ENCODE peak calls at places on chromosomes 12 and 14, in six cellular contexts. R is breast epithelium; N is ascending aorta; M is suprapubic skin; P is aorta; B is CD8-positive, alpha-beta T cell. T is an unnamed sample.

GRCh38 chr12:69341328-69341727 is 6.9 kb upstream of the LYZ start:
- DNase-seq in R (no peak), N (no peak), M (no peak), P (no peak), B (no peak), T (no peak)

GRCh38 chr12:111687255-111687654 is 1.4 kb downstream of the ACAD10 start:
- DNase-seq in R (no peak), N (no peak), M (no peak), P (no peak), B (no peak), T (no peak)

GRCh38 chr12:53746592-53747491 is 4.9 kb downstream of the CISTR start:
- DNase-seq in R (peak; percentile 86), N (peak; percentile 94), M (peak; percentile 96), P (peak; percentile 99), B (peak; percentile 78), T (peak; percentile 73)

GRCh38 chr14:65016461-65016860 is 29.8 kb downstream of the FNTB start:
- DNase-seq in R (no peak), N (no peak), M (no peak), P (no peak), B (no peak), T (no peak)

GRCh38 chr12:4962539-4963486 is 53.1 kb downstream of the KCNA1 start:
- DNase-seq in R (no peak), N (no peak), M (no peak), P (no peak), B (no peak), T (no peak)

GRCh38 chr14:68951800-68952540 is 27.1 kb downstream of the ACTN1 start:
- DNase-seq in R (no peak), N (no peak), M (no peak), P (no peak), B (no peak), T (no peak)

GRCh38 chr12:127400231-127400630 is 866.7 kb upstream of the TMEM132C start:
- DNase-seq in R (no peak), N (no peak), M (no peak), P (no peak), B (no peak), T (no peak)

GRCh38 chr12:29795715-29796114 is 12.0 kb upstream of the TMTC1 start:
- DNase-seq in R (no peak), N (no peak), M (no peak), P (no peak), B (no peak), T (no peak)

GRCh38 chr12:108640802-108641445 is 7.2 kb upstream of the SELPLG start:
- DNase-seq in R (no peak), N (no peak), M (peak; percentile 72), P (no peak), B (no peak), T (no peak)

GRCh38 chr12:447132-447531 is 12.6 kb upstream of the B4GALNT3 start:
- DNase-seq in R (no peak), N (no peak), M (no peak), P (no peak), B (no peak), T (no peak)

GRCh38 chr14:48771717-48772116 is 814.5 kb downstream of the RPS29 start:
- DNase-seq in R (no peak), N (no peak), M (no peak), P (no peak), B (no peak), T (no peak)

GRCh38 chr12:79555006-79555925 is 135.5 kb downstream of the PAWR start:
- DNase-seq in R (no peak), N (no peak), M (no peak), P (no peak), B (no peak), T (no peak)

GRCh38 chr14:58060077-58060476 is 91.9 kb downstream of the ARMH4 start:
- DNase-seq in R (no peak), N (no peak), M (no peak), P (no peak), B (no peak), T (no peak)

GRCh38 chr14:35898217-35898775 is 72.2 kb downstream of the BRMS1L start:
- DNase-seq in R (no peak), N (no peak), M (no peak), P (no peak), B (no peak), T (no peak)

GRCh38 chr14:31326111-31326510 is 94.2 kb downstream of the HEATR5A start:
- DNase-seq in R (no peak), N (no peak), M (no peak), P (no peak), B (no peak), T (no peak)

GRCh38 chr14:64232095-64232830 is 61.9 kb downstream of the ESR2 start:
- DNase-seq in R (no peak), N (no peak), M (no peak), P (no peak), B (no peak), T (no peak)

GRCh38 chr14:95156765-95157194 is 549 bp downstream of the DICER1 start:
- DNase-seq in R (peak; percentile 40), N (peak; percentile 65), M (peak; percentile 81), P (peak; percentile 83), B (peak; percentile 19), T (peak; percentile 18)

GRCh38 chr12:121576851-121577391 is 3.9 kb downstream of the KDM2B start:
- DNase-seq in R (no peak), N (no peak), M (no peak), P (no peak), B (no peak), T (no peak)

GRCh38 chr14:101876539-101876938 is 87.8 kb upstream of the DYNC1H1 start:
- DNase-seq in R (peak; percentile 54), N (peak; percentile 83), M (no peak), P (no peak), B (peak; percentile 38), T (peak; percentile 72)

GRCh38 chr12:54840293-54840692 is 14.0 kb upstream of the MUCL1 start:
- DNase-seq in R (no peak), N (no peak), M (no peak), P (no peak), B (no peak), T (no peak)

GRCh38 chr12:130449291-130449690 is 111.6 kb downstream of the PIWIL1 start:
- DNase-seq in R (no peak), N (no peak), M (no peak), P (no peak), B (no peak), T (no peak)

GRCh38 chr12:76879710-76880025 is 849 bp upstream of the CSRP2 start:
- DNase-seq in R (no peak), N (peak; percentile 79), M (no peak), P (no peak), B (no peak), T (no peak)

GRCh38 chr14:102495482-102496330 is 13.9 kb downstream of the ANKRD9 start:
- DNase-seq in R (no peak), N (no peak), M (no peak), P (no peak), B (no peak), T (no peak)

GRCh38 chr12:56571131-56571530 is 49.5 kb downstream of the RBMS2 start:
- DNase-seq in R (no peak), N (no peak), M (no peak), P (no peak), B (no peak), T (no peak)

GRCh38 chr12:27504506-27504905 is 19.5 kb upstream of the PPFIBP1 start:
- DNase-seq in R (no peak), N (no peak), M (no peak), P (no peak), B (no peak), T (no peak)

GRCh38 chr12:27999970-28000369 is 27.4 kb upstream of the PTHLH start:
- DNase-seq in R (no peak), N (no peak), M (no peak), P (no peak), B (no peak), T (no peak)

GRCh38 chr14:71400821-71401447 is 493.7 kb downstream of the PCNX1 start:
- DNase-seq in R (no peak), N (no peak), M (no peak), P (no peak), B (no peak), T (no peak)

GRCh38 chr14:52792097-52792415 is 649 bp upstream of the GNPNAT1 start:
- DNase-seq in R (no peak), N (no peak), M (no peak), P (no peak), B (no peak), T (no peak)

GRCh38 chr14:71122866-71123565 is 215.8 kb downstream of the PCNX1 start:
- DNase-seq in R (no peak), N (no peak), M (no peak), P (no peak), B (no peak), T (no peak)

GRCh38 chr12:101854747-101855146 is 22.6 kb upstream of the DRAM1 start:
- DNase-seq in R (no peak), N (no peak), M (no peak), P (no peak), B (no peak), T (no peak)

GRCh38 chr14:36281309-36281708 is 39.1 kb downstream of the MBIP start:
- DNase-seq in R (no peak), N (no peak), M (no peak), P (no peak), B (no peak), T (no peak)

GRCh38 chr12:45284096-45284901 is 68.4 kb downstream of the ANO6 start:
- DNase-seq in R (no peak), N (no peak), M (no peak), P (no peak), B (no peak), T (no peak)
- H3K27ac ChIP-seq in R (peak overlapping the region; percentile 4), N (peak overlapping the region; percentile 72), M (no peak overlapping the region), P (no peak overlapping the region), B (no peak overlapping the region), T (no peak overlapping the region)

DNA sequence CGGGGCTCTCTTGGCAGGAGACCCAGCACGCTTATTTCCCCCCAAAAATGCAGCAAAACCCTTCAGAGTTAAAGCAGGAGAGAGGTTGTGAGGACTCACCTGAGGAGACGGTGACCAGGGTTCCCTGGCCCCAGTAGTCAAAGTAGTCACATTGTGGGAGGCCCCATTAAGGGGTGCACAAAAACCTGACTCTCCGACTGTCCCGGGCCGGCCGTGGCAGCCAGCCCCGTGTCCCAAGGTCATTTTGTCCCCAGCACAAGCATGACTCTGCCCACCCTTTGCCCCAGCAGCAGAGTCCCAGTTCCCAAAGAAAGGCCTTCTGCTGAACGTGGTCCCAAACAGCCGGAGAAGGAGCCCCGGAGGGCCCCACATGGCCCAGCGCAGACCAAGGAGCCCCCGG is 337.7 kb downstream of the TMEM121 start:
- DNase-seq in R (no peak), N (peak; percentile 40), M (peak; percentile 35), P (peak; percentile 46), B (no peak), T (no peak)
- H3K27ac ChIP-seq in R (no peak overlapping the region), N (no peak overlapping the region), M (no peak overlapping the region), P (no peak overlapping the region), B (no peak overlapping the region), T (no peak overlapping the region)

DNA sequence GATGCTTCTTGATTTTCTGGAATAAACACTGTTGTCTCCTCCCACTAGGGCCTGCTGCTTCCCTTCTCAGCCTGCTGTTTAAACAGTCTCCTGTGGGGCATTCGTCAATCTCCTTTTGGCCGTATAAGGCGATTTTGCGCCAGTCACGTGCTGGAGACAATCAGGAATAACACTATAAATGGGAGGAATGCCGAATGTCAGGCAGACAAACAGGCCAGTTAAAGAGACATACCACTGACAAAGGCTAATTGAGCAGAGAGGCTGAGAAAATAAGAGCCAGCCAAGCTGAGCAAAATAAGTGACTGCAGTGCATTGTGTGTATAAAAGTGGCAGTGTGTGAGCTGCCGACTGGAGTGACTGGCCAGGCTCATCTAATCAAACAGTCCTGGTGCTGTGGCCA is 23.3 kb downstream of the DMAC2L start:
- DNase-seq in R (peak; percentile 29), N (no peak), M (no peak), P (no peak), B (no peak), T (no peak)
- H3K27ac ChIP-seq in R (peak overlapping the region; percentile 78), N (no peak overlapping the region), M (peak overlapping the region; percentile 49), P (no peak overlapping the region), B (no peak overlapping the region), T (no peak overlapping the region)

GRCh38 chr12:3881208-3881980 is 8.2 kb upstream of the PARP11 start:
- DNase-seq in R (no peak), N (no peak), M (no peak), P (no peak), B (no peak), T (no peak)
- H3K27ac ChIP-seq in R (no peak overlapping the region), N (no peak overlapping the region), M (no peak overlapping the region), P (no peak overlapping the region), B (no peak overlapping the region), T (no peak overlapping the region)

T was measured in effector memory CD4-positive, alpha-beta T cell.